ENCODE peak calls at places on chromosomes 12 and 14, in five cellular contexts. L is left ventricle myocardium inferior, W is adipocyte, G is brain microvascular endothelial cell, N is lung. J is an unnamed sample.

GRCh38 chr12:38374751-38375150 is 58.2 kb downstream of the ALG10B start:
- DNase-seq in G (no peak), W (no peak), N (no peak), L (no peak), J (no peak)

GRCh38 chr14:94345344-94346072 is 22.4 kb upstream of the SERPINA6 start:
- DNase-seq in G (peak; percentile 79), N (no peak), L (no peak), W (peak; percentile 88), J (peak; percentile 58)

GRCh38 chr14:95237121-95237876 is 80.0 kb upstream of the DICER1 start:
- DNase-seq in G (no peak), W (no peak), L (no peak), N (no peak), J (no peak)

GRCh38 chr12:56256326-56256960 is 1.7 kb downstream of the ANKRD52 start:
- DNase-seq in L (no peak), W (peak; percentile 59), N (no peak), G (no peak), J (no peak)

GRCh38 chr12:20212036-20212435 is 156.3 kb upstream of the PDE3A start:
- DNase-seq in L (no peak), N (no peak), G (no peak), W (peak; percentile 52), J (peak; percentile 74)

GRCh38 chr14:77094672-77095284 is 3.3 kb upstream of the CIPC start:
- DNase-seq in G (peak; percentile 71), N (peak; percentile 81), L (peak; percentile 76), W (peak; percentile 92), J (peak; percentile 61)

GRCh38 chr12:54460317-54460935 is 13.0 kb downstream of the GTSF1 start:
- DNase-seq in L (no peak), N (no peak), W (no peak), G (no peak), J (no peak)

GRCh38 chr12:53461059-53461458 is 9.2 kb downstream of the PCBP2 start:
- DNase-seq in N (no peak), W (no peak), G (no peak), L (peak; percentile 43), J (no peak)

GRCh38 chr14:65002586-65003210 is 16.0 kb downstream of the FNTB start:
- DNase-seq in L (no peak), W (peak; percentile 58), N (no peak), G (peak; percentile 29), J (no peak)

GRCh38 chr14:38211258-38211735 is 3.6 kb downstream of the SSTR1 start:
- DNase-seq in L (no peak), N (no peak), W (no peak), G (no peak), J (no peak)

GRCh38 chr14:38040411-38040810 is 167.3 kb upstream of the SSTR1 start:
- DNase-seq in L (no peak), G (no peak), W (no peak), N (no peak), J (no peak)

GRCh38 chr14:58599707-58600106 is 38.1 kb upstream of the DACT1 start:
- DNase-seq in W (no peak), N (no peak), G (no peak), L (no peak), J (no peak)

GRCh38 chr12:62291888-62292760 is 31.9 kb downstream of the USP15 start:
- DNase-seq in G (peak; percentile 33), W (no peak), L (no peak), N (no peak), J (no peak)

GRCh38 chr14:41785696-41786095 is 179.0 kb downstream of the LRFN5 start:
- DNase-seq in N (no peak), G (no peak), L (no peak), W (no peak), J (no peak)

GRCh38 chr14:34078117-34078743 is 127.4 kb upstream of the EGLN3 start:
- DNase-seq in L (no peak), G (peak; percentile 36), N (no peak), W (no peak), J (peak; percentile 56)

DNA sequence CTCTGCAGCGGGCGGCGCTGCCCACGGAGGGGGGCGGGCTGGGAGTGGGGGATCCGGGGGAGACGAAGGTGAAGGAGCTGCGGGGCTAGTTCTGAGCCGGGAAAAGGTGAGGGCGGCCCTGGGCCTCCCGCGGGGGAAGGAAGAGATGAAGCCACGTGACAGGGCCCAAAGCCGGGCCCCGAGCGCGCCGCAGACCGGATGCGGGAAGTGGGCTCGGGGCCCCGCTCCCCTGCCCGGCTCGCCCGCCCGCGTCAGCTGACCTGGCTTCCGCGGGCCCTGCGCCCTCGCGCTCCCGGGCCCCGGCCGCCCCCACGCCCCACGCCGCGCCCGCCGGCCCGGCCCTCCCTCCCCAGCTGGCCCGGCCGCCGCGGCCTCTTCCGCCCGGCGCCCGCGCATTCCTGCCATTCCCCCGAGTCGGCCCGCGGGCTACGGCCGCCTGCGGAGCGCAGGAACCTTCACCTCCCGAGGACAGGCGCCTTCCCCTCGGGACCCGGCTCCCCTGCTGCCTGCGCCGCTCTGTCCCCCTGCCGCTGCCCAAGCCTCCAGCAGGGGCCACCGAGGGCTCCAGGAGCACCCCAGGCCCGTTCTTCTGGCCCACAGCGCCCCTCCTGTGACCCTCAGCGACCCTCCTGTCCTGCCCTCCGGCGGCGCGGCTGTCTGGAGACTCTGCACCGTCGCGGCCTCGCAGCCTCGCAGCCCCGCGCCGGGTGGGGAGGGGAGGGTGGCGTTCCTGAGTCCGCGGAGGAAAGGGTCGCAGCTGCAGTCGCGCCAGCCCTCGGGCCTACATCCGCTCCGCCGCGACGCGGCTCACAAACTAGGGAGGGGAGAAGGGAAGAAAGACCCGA is 20.4 kb downstream of the NINJ2 start:
- DNase-seq in L (peak; percentile 82), G (no peak), N (peak; percentile 80), W (peak; percentile 78), J (no peak)
- H3K4me3 ChIP-seq in L (peak overlapping the region; percentile 79), G (peak overlapping the region; percentile 47), N (peak overlapping the region; percentile 68), W (peak overlapping the region; percentile 77), J (peak overlapping the region; percentile 31)

GRCh38 chr14:53515264-53515663 is 362.1 kb upstream of the DDHD1 start:
- DNase-seq in G (no peak), W (peak; percentile 18), N (no peak), L (no peak), J (no peak)

GRCh38 chr14:53520529-53520928 is 367.4 kb upstream of the DDHD1 start:
- DNase-seq in G (no peak), N (no peak), W (no peak), L (no peak), J (no peak)

GRCh38 chr14:53517276-53517960 is 364.3 kb upstream of the DDHD1 start:
- DNase-seq in N (no peak), L (no peak), G (peak; percentile 33), W (no peak), J (no peak)

GRCh38 chr14:53519137-53519536 is 366.0 kb upstream of the DDHD1 start:
- DNase-seq in G (peak; percentile 30), L (no peak), W (peak; percentile 52), N (no peak), J (no peak)

DNA sequence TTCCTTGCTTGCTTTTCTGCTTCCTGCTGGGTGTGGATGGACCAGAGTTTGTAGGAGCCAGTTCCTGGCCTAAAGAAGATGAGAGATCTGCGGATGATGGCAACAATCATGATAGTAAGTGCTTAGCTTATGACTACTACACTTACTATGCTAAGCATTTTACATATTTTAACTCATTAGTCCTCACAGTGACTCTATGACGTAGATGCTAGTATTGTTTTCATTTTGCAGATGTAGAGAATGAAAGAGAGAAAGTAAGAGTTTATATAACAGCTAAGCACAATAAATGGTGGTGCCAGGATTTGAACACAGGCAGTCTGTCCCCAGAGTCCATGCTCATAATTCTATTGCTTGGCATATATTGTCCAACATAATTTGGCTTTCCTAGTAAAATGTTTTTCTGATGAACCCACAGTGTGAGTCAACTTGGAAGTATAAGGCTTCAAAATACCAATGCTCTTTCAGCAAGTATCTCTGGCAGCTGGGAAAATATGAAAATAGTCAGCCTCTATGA is 363.2 kb upstream of the DDHD1 start:
- DNase-seq in N (no peak), W (peak; percentile 71), G (peak; percentile 38), L (no peak), J (peak; percentile 34)
- H3K4me3 ChIP-seq in N (no peak overlapping the region), W (peak overlapping the region; percentile 18), G (no peak overlapping the region), L (no peak overlapping the region), J (no peak overlapping the region)

GRCh38 chr12:123389560-123390351 is 5.8 kb downstream of the KMT5A start:
- DNase-seq in W (peak; percentile 50), L (peak; percentile 66), G (no peak), N (peak; percentile 81), J (no peak)

GRCh38 chr12:123384994-123385376 is 1.1 kb downstream of the KMT5A start:
- DNase-seq in W (peak; percentile 73), G (peak; percentile 27), N (no peak), L (no peak), J (no peak)

GRCh38 chr12:123388218-123388947 is 4.5 kb downstream of the KMT5A start:
- DNase-seq in N (peak; percentile 76), W (peak; percentile 91), G (peak; percentile 50), L (peak; percentile 84), J (no peak)

GRCh38 chr12:123388948-123389559 is 5.1 kb downstream of the KMT5A start:
- DNase-seq in L (no peak), G (no peak), N (no peak), W (no peak), J (no peak)

DNA sequence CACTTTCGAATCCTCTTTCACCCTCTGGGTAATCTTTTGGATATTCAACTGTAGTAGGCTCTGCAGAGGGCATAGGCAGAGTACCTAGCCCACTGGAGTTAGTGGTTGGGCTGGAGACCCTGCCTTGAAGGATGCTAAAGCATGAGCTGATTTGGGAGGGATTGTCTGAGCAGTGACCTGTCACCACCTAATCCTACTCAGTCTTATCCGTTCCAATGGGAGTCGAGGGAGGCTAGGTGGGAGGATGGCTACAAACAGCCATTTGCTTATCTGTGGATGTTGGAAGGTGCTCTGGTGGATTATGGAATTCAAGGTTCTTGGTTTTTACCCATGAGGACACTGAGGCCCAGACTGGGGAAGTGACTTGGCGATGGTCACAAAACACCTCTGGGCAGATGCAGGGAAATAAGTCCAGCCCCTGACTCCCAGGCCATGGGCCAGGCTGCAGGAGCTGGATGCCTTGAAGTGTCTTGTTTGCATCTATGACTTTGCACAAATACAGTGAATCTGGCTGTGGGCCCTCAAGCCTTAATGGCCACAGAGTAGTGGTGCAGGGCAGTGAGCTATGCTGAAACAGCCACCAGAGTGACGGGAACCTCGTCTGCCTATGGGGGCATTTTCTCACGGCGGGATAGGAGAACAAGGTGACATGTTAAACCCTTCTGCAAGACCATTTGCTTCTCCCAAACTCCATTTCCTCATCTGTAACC is 3.7 kb downstream of the KMT5A start:
- DNase-seq in L (no peak), G (no peak), W (no peak), N (no peak), J (no peak)
- H3K4me3 ChIP-seq in L (peak overlapping the region; percentile 83), G (no peak overlapping the region), W (peak overlapping the region; percentile 79), N (no peak overlapping the region), J (peak overlapping the region; percentile 65)

GRCh38 chr12:51424094-51424661 is 453 bp upstream of the SLC4A8 start:
- DNase-seq in G (no peak), N (no peak), L (no peak), W (no peak), J (no peak)

GRCh38 chr12:51415931-51416330 is 8.7 kb upstream of the SLC4A8 start:
- DNase-seq in N (no peak), L (no peak), G (no peak), W (no peak), J (no peak)

GRCh38 chr12:51417826-51418225 is 6.8 kb upstream of the SLC4A8 start:
- DNase-seq in G (no peak), N (no peak), W (no peak), L (no peak), J (no peak)

GRCh38 chr12:51421266-51421884 is 3.3 kb upstream of the SLC4A8 start:
- DNase-seq in G (peak; percentile 45), W (peak; percentile 75), L (no peak), N (peak; percentile 58), J (peak; percentile 53)

GRCh38 chr12:51419473-51420228 is 5.0 kb upstream of the SLC4A8 start:
- DNase-seq in N (no peak), L (no peak), W (no peak), G (no peak), J (no peak)
- H3K4me3 ChIP-seq in N (no peak overlapping the region), L (no peak overlapping the region), W (no peak overlapping the region), G (no peak overlapping the region), J (no peak overlapping the region)

J was measured in astrocyte of the cerebellum.